ENCODE peak calls at places on chromosome 18, in ten cellular contexts. W is body of pancreas; O is CD8-positive, alpha-beta memory T cell; R is GM23248; I is GM06990; Z is left ventricle myocardium inferior; Y is cardiac fibroblast; D is coronary artery; Q is PC-3; U is effector memory CD4-positive, alpha-beta T cell. G is an unnamed sample.

GRCh38 chr18:78986018-78986481 is 6.4 kb downstream of the SALL3 start:
- DNase-seq in W (no peak), O (no peak), R (peak; percentile 36), I (no peak), Z (no peak), Y (peak; percentile 24), D (no peak), Q (peak; percentile 25), U (no peak), G (no peak)

GRCh38 chr18:4599312-4599711 is 144.2 kb upstream of the DLGAP1 start:
- DNase-seq in W (no peak), O (no peak), R (no peak), I (peak; percentile 12), Z (no peak), Y (no peak), D (no peak), Q (no peak), U (no peak), G (no peak)

GRCh38 chr18:11322006-11322405 is 172.6 kb upstream of the PIEZO2 start:
- DNase-seq in W (no peak), O (no peak), R (peak; percentile 12), I (no peak), Z (no peak), Y (no peak), D (no peak), Q (no peak), U (no peak), G (no peak)

GRCh38 chr18:69490813-69491212 is 90.1 kb downstream of the DOK6 start:
- DNase-seq in W (no peak), O (no peak), R (peak; percentile 65), I (no peak), Z (no peak), Y (peak; percentile 48), D (no peak), Q (peak; percentile 43), U (no peak), G (no peak)

GRCh38 chr18:78981652-78981955 is 2.0 kb downstream of the SALL3 start:
- DNase-seq in W (no peak), O (no peak), R (no peak), I (no peak), Z (no peak), Y (no peak), D (no peak), Q (no peak), U (no peak), G (no peak)

GRCh38 chr18:3747176-3747973 is 297.4 kb downstream of the TGIF1 start:
- DNase-seq in W (peak; percentile 65), O (no peak), R (peak; percentile 20), I (no peak), Z (no peak), Y (peak; percentile 76), D (no peak), Q (no peak), U (no peak), G (no peak)

GRCh38 chr18:2847341-2848144 is 737 bp downstream of the EMILIN2 start:
- DNase-seq in W (peak; percentile 16), O (no peak), R (peak; percentile 68), I (peak; percentile 43), Z (peak; percentile 42), Y (peak; percentile 50), D (no peak), Q (no peak), U (no peak), G (peak; percentile 60)

GRCh38 chr18:25055076-25055475 is 296.9 kb downstream of the ZNF521 start:
- DNase-seq in W (no peak), O (no peak), R (peak; percentile 52), I (no peak), Z (no peak), Y (peak; percentile 9), D (no peak), Q (peak; percentile 35), U (no peak), G (no peak)

GRCh38 chr18:79380816-79381806 is 14.6 kb upstream of the NFATC1 start:
- DNase-seq in W (peak; percentile 65), O (peak; percentile 52), R (peak; percentile 67), I (no peak), Z (peak; percentile 65), Y (peak; percentile 57), D (peak; percentile 80), Q (peak; percentile 71), U (peak; percentile 49), G (peak; percentile 65)

GRCh38 chr18:8930990-8931648 is 171.4 kb upstream of the NDUFV2 start:
- DNase-seq in W (no peak), O (no peak), R (no peak), I (no peak), Z (no peak), Y (peak; percentile 37), D (no peak), Q (no peak), U (no peak), G (no peak)

GRCh38 chr18:8424917-8425725 is 184.1 kb upstream of the RAB12 start:
- DNase-seq in W (no peak), O (no peak), R (peak; percentile 95), I (no peak), Z (no peak), Y (peak; percentile 53), D (no peak), Q (peak; percentile 97), U (no peak), G (no peak)

GRCh38 chr18:75158465-75159237 is 50.3 kb downstream of the PTGR3 start:
- DNase-seq in W (no peak), O (no peak), R (no peak), I (no peak), Z (no peak), Y (no peak), D (peak; percentile 49), Q (no peak), U (no peak), G (no peak)

GRCh38 chr18:65567372-65567771 is 183.4 kb upstream of the CDH7 start:
- DNase-seq in W (no peak), O (no peak), R (no peak), I (no peak), Z (no peak), Y (no peak), D (no peak), Q (peak; percentile 64), U (no peak), G (no peak)

GRCh38 chr18:69963196-69963595 is 15.5 kb upstream of the CD226 start:
- DNase-seq in W (no peak), O (no peak), R (no peak), I (no peak), Z (no peak), Y (no peak), D (no peak), Q (no peak), U (no peak), G (no peak)

GRCh38 chr18:50674307-50674706 is 114.4 kb downstream of the MAPK4 start:
- DNase-seq in W (no peak), O (no peak), R (no peak), I (no peak), Z (peak; percentile 46), Y (no peak), D (no peak), Q (no peak), U (no peak), G (no peak)

GRCh38 chr18:54957987-54958386 is 1.3 kb downstream of the CCDC68 start:
- DNase-seq in W (peak; percentile 26), O (no peak), R (no peak), I (no peak), Z (no peak), Y (peak; percentile 83), D (no peak), Q (peak; percentile 34), U (no peak), G (no peak)

GRCh38 chr18:21735452-21736015 is 5.1 kb upstream of the MIB1 start:
- DNase-seq in W (peak; percentile 20), O (peak; percentile 8), R (no peak), I (no peak), Z (peak; percentile 23), Y (peak; percentile 58), D (no peak), Q (peak; percentile 44), U (peak; percentile 41), G (peak; percentile 72)

GRCh38 chr18:3873698-3874495 is 423.9 kb downstream of the TGIF1 start:
- DNase-seq in W (no peak), O (no peak), R (peak; percentile 44), I (no peak), Z (no peak), Y (peak; percentile 11), D (no peak), Q (no peak), U (no peak), G (no peak)

GRCh38 chr18:54776282-54776977 is 51.8 kb upstream of the RAB27B start:
- DNase-seq in W (peak; percentile 50), O (no peak), R (peak; percentile 98), I (peak; percentile 6), Z (no peak), Y (peak; percentile 97), D (no peak), Q (peak; percentile 97), U (no peak), G (no peak)

GRCh38 chr18:41940506-41941215 is 14.4 kb upstream of the PIK3C3 start:
- DNase-seq in W (no peak), O (no peak), R (peak; percentile 86), I (no peak), Z (no peak), Y (peak; percentile 83), D (no peak), Q (peak; percentile 56), U (no peak), G (no peak)

GRCh38 chr18:29840101-29840500 is 1202.4 kb downstream of the DSC3 start:
- DNase-seq in W (no peak), O (no peak), R (peak; percentile 90), I (no peak), Z (no peak), Y (peak; percentile 44), D (no peak), Q (peak; percentile 79), U (no peak), G (no peak)

GRCh38 chr18:59695551-59695950 is 1.7 kb downstream of the CCBE1 start:
- DNase-seq in W (no peak), O (no peak), R (no peak), I (no peak), Z (no peak), Y (no peak), D (no peak), Q (peak; percentile 53), U (no peak), G (no peak)
- H3K4me3 ChIP-seq in W (no peak overlapping the region), O (no peak overlapping the region), R (peak overlapping the region; percentile 94), I (no peak overlapping the region), Z (peak overlapping the region; percentile 73), Y (peak overlapping the region; percentile 94), D (no peak overlapping the region), Q (peak overlapping the region; percentile 86), U (no peak overlapping the region), G (peak overlapping the region; percentile 60)

GRCh38 chr18:76524900-76525698 is 30.1 kb upstream of the ZNF516 start:
- DNase-seq in W (peak; percentile 60), O (no peak), R (peak; percentile 89), I (no peak), Z (no peak), Y (peak; percentile 83), D (no peak), Q (no peak), U (no peak), G (no peak)
- H3K4me3 ChIP-seq in W (no peak overlapping the region), O (no peak overlapping the region), R (peak overlapping the region; percentile 86), I (peak overlapping the region; percentile 19), Z (peak overlapping the region; percentile 58), Y (peak overlapping the region; percentile 36), D (peak overlapping the region; percentile 59), Q (no peak overlapping the region), U (no peak overlapping the region), G (peak overlapping the region; percentile 35)

GRCh38 chr18:63284861-63285260 is 34.7 kb downstream of the BCL2 start:
- DNase-seq in W (no peak), O (no peak), R (no peak), I (no peak), Z (no peak), Y (no peak), D (no peak), Q (no peak), U (no peak), G (no peak)
- H3K4me3 ChIP-seq in W (no peak overlapping the region), O (no peak overlapping the region), R (no peak overlapping the region), I (no peak overlapping the region), Z (no peak overlapping the region), Y (no peak overlapping the region), D (no peak overlapping the region), Q (no peak overlapping the region), U (no peak overlapping the region), G (no peak overlapping the region)

GRCh38 chr18:44950685-44951195 is 270.1 kb downstream of the SETBP1 start:
- DNase-seq in W (no peak), O (no peak), R (no peak), I (no peak), Z (no peak), Y (no peak), D (no peak), Q (no peak), U (no peak), G (no peak)
- H3K4me3 ChIP-seq in W (no peak overlapping the region), O (no peak overlapping the region), R (no peak overlapping the region), I (no peak overlapping the region), Z (no peak overlapping the region), Y (no peak overlapping the region), D (no peak overlapping the region), Q (no peak overlapping the region), U (no peak overlapping the region), G (no peak overlapping the region)